ENCODE peak calls at places on chromosome X, in four cellular contexts. N is testis, W is stomach, L is spleen. D is an unnamed sample. For H3K4me1, the result is how much of the 10 kb centered on the place peaks cover.

GRCh38 chrX:7263961-7264360 is 116.0 kb upstream of the PUDP start:
- DNase-seq in L (no peak), W (no peak), N (no peak), D (no peak)

GRCh38 chrX:41868392-41868977 is 54.9 kb downstream of the CASK start:
- DNase-seq in N (no peak), W (no peak), L (no peak), D (no peak)

GRCh38 chrX:115350696-115351408 is 61.3 kb downstream of the LUZP4 start:
- DNase-seq in W (no peak), L (no peak), N (no peak), D (no peak)

GRCh38 chrX:47796433-47796906 is 40.2 kb upstream of the ZNF81 start:
- DNase-seq in L (no peak), N (peak), W (no peak), D (no peak)

GRCh38 chrX:44785652-44786051 is 58.2 kb upstream of the DUSP21 start:
- DNase-seq in N (no peak), L (no peak), W (no peak), D (no peak)

GRCh38 chrX:23883737-23884354 is 23.9 kb downstream of the APOO start:
- DNase-seq in N (no peak), W (no peak), L (no peak), D (no peak)

GRCh38 chrX:1392376-1393130 is 640 bp upstream of the SLC25A6 start:
- DNase-seq in W (peak), L (no peak), N (peak), D (peak)

GRCh38 chrX:71320126-71320525 is 18.6 kb downstream of the ITGB1BP2 start:
- DNase-seq in L (no peak), W (no peak), N (no peak), D (no peak)

GRCh38 chrX:17521871-17522693 is 147.1 kb downstream of the NHS start:
- DNase-seq in L (no peak), N (peak), W (no peak), D (peak)

GRCh38 chrX:65587616-65588526 is 53.3 kb upstream of the LAS1L start:
- DNase-seq in N (peak), W (peak), L (no peak), D (peak)

GRCh38 chrX:37757082-37757481 is 22.8 kb upstream of the CYBB start:
- DNase-seq in W (no peak), L (no peak), N (no peak), D (no peak)

GRCh38 chrX:97563531-97564133 is 679.9 kb downstream of the RPA4 start:
- DNase-seq in W (peak), L (peak), N (peak), D (peak)

GRCh38 chrX:116276191-116276700 is 105.7 kb downstream of the AGTR2 start:
- DNase-seq in L (no peak), N (no peak), W (no peak), D (no peak)

GRCh38 chrX:116289592-116289991 is 119.0 kb downstream of the AGTR2 start:
- DNase-seq in L (no peak), N (no peak), W (no peak), D (no peak)

GRCh38 chrX:3678287-3678686 is 35.2 kb downstream of the PRKX start:
- DNase-seq in N (no peak), L (no peak), W (no peak), D (no peak)

GRCh38 chrX:18899796-18900380 is 84.0 kb downstream of the PHKA2 start:
- DNase-seq in W (no peak), N (no peak), L (peak), D (no peak)

GRCh38 chrX:110331444-110332025 is 13.7 kb upstream of the AMMECR1 start:
- DNase-seq in L (no peak), W (no peak), N (no peak), D (no peak)

GRCh38 chrX:41634284-41634683 is 54.5 kb upstream of the GPR34 start:
- DNase-seq in N (no peak), L (no peak), W (no peak), D (no peak)

GRCh38 chrX:72120798-72121197 is 10.9 kb downstream of the RTL5 start:
- DNase-seq in W (no peak), L (no peak), N (no peak), D (no peak)

GRCh38 chrX:110944323-110944761 is 148.7 kb upstream of the CHRDL1 start:
- DNase-seq in W (peak), L (no peak), N (peak), D (peak)

GRCh38 chrX:154057790-154058189 is 38.1 kb upstream of the IRAK1 start:
- DNase-seq in N (no peak), W (no peak), L (no peak), D (no peak)

GRCh38 chrX:91434351-91435168 is at the start of gene PABPC5:
- DNase-seq in N (peak), W (peak), L (peak), D (peak)

GRCh38 chrX:23822397-23822796 is 39.4 kb downstream of the SAT1 start:
- DNase-seq in L (no peak), W (no peak), N (no peak), D (no peak)

GRCh38 chrX:73683236-73683859 is 120.4 kb downstream of the CHIC1 start:
- DNase-seq in N (no peak), W (no peak), L (no peak), D (no peak)

GRCh38 chrX:111568356-111568755 is 56.9 kb downstream of the SERTM2 start:
- DNase-seq in W (no peak), L (no peak), N (peak), D (no peak)

GRCh38 chrX:132292753-132293152 is 73.5 kb upstream of the RAP2C start:
- DNase-seq in N (peak), L (no peak), W (no peak), D (peak)

GRCh38 chrX:35115205-35115604 is 172.6 kb downstream of the FAM47B start:
- DNase-seq in N (no peak), L (no peak), W (no peak), D (no peak)

GRCh38 chrX:70332600-70332999 is 42.7 kb downstream of the KIF4A start:
- DNase-seq in N (no peak), L (no peak), W (no peak), D (no peak)

GRCh38 chrX:134513091-134513490 is 53.1 kb downstream of the HPRT1 start:
- DNase-seq in L (no peak), W (no peak), N (no peak), D (no peak)

GRCh38 chrX:4547218-4547836 is 833.9 kb upstream of the PRKX start:
- DNase-seq in W (peak), L (peak), N (peak), D (peak)

GRCh38 chrX:17500145-17500579 is 125.2 kb downstream of the NHS start:
- DNase-seq in N (peak), W (peak), L (no peak), D (no peak)

GRCh38 chrX:109847257-109848187 is 114.5 kb upstream of the ACSL4 start:
- DNase-seq in N (no peak), W (no peak), L (no peak), D (no peak)

GRCh38 chrX:102976793-102977495 is 39.9 kb downstream of the RAB40AL start:
- DNase-seq in N (no peak), L (no peak), W (no peak), D (no peak)

GRCh38 chrX:127324128-127324527 is 504.6 kb downstream of the PRR32 start:
- DNase-seq in N (no peak), L (no peak), W (no peak), D (no peak)

GRCh38 chrX:19772306-19772705 is 115.1 kb downstream of the SH3KBP1 start:
- DNase-seq in L (no peak), N (no peak), W (no peak), D (no peak)

GRCh38 chrX:115894087-115894486 is 276.5 kb upstream of the AGTR2 start:
- DNase-seq in W (no peak), L (no peak), N (no peak), D (peak)

DNA sequence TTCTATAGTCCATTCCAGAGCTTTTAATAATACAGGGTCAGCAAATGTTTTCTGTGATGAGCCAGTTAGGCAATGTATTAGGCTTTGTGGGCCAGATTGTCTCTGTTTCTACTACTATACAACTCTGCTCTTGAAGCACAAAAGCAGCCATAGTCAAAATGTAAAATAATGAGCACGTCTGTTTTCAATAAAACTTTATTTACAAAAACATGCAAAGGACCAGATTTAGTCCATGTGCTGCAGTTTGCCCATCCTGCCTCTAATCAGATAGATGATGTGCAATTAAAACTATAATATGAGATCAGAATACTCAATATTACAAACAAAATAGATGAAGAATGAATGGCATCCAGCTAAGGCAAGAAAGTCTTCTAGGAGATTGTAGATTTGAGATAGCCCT is 127.8 kb upstream of the FRMPD4 start:
- DNase-seq in W (no peak), L (no peak), N (no peak), D (no peak)
- H3K4me3 ChIP-seq in W (no peak), L (no peak), N (no peak), D (no peak)

GRCh38 chrX:150483576-150483975 is 84.8 kb upstream of the MTM1 start:
- DNase-seq in L (no peak), W (no peak), N (no peak), D (no peak)
- H3K4me1 ChIP-seq in L (under half), W (under half), N (under half), D (under half)

DNA sequence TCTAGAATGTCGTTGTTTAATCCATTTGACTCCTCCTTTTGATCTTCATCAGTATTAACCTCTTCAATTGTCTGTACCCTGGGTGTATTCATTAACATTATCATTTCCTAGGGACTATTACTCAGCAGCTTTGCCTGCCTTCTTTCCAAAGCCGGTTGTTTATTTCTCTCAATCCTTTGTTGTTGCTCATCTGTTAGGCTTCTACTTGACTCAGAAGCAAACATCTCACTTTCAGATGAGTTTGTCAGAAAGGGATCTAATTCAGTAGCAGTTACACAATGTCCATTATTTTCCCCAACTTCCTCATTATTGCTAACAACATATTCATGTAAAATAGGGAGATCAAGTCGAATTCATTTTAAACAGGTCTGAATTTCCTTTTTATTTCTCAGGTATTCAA is 22.1 kb upstream of the HSD17B10 start:
- DNase-seq in N (no peak), W (no peak), L (no peak), D (no peak)
- H3K4me3 ChIP-seq in N (no peak), W (no peak), L (no peak), D (no peak)

GRCh38 chrX:107716045-107716684 is 59.4 kb downstream of the TSC22D3 start:
- DNase-seq in L (peak), W (no peak), N (no peak), D (no peak)

GRCh38 chrX:107718156-107718621 is 57.4 kb downstream of the TSC22D3 start:
- DNase-seq in N (peak), W (peak), L (peak), D (peak)

GRCh38 chrX:107715331-107716044 is 60.1 kb downstream of the TSC22D3 start:
- DNase-seq in L (peak), N (no peak), W (no peak), D (no peak)

GRCh38 chrX:107714196-107714811 is 61.3 kb downstream of the TSC22D3 start:
- DNase-seq in N (no peak), L (peak), W (no peak), D (peak)

DNA sequence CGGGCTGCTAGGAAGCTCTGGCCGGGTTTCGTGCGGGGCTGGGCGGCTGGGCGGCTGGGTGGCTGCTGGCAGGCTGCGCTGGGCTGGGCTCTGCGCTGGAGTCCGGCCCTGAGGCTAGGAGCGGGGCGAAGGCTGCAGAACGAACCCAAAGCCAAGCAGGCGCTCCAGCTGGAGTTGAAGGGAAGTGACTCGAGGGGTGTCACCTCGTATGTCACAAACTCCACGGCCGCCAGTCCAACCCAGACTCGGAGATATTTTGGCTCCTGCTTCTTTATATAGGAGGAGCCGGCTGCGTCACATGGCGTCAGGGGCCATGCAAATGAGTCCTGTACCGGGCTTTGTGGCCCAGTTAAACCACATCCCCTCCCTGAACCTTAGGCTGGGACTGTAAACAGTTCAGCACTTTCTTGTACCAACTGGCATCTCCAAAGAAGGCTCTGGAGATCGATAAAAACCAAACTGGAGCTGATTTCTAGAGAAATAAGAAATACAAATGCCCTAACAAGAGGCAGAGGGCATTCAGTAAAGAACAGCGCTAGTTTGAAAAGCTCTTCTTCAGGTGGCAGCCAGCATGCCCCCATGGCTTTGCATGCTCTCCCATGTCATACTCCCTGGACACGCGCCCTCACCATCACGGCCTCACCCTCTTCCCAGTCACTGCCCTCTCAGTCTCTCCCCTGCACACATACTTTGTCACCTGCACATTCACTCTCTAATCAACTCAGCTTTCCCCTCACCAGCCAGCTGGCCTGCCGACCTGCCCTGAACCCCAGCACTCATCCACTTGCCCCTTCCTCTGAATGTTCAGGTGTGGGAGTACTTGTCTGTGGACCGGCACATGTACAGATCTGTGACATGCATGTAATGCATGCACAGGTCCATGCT is 58.5 kb downstream of the TSC22D3 start:
- DNase-seq in N (peak), L (peak), W (peak), D (peak)
- H3K4me1 ChIP-seq in N (under half), L (half or more), W (under half), D (under half)

GRCh38 chrX:39613997-39614679 is 483.6 kb downstream of the BCOR start:
- DNase-seq in N (no peak), W (no peak), L (no peak), D (no peak)

GRCh38 chrX:39616098-39616729 is 481.5 kb downstream of the BCOR start:
- DNase-seq in L (no peak), N (no peak), W (no peak), D (no peak)

GRCh38 chrX:39611468-39611867 is 486.3 kb downstream of the BCOR start:
- DNase-seq in L (no peak), N (no peak), W (no peak), D (no peak)

GRCh38 chrX:39613508-39613921 is 484.2 kb downstream of the BCOR start:
- DNase-seq in W (no peak), N (no peak), L (no peak), D (peak)

DNA sequence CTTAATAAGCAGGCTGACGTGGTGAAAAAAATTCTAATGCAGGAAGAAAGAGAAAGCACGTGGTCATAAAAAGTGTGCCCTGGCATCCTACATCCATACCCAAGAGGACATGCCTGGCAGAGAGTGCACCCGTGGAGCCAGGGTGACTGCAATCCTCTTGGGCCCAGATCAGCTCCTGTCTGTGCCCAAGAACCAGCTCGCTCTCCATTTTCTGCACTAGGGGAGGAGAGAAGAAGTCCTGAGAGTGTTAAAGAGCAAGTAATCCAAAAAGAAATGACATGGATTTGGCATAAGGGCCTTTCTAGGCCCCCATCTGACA is 483.1 kb downstream of the BCOR start:
- DNase-seq in W (no peak), N (no peak), L (no peak), D (no peak)
- H3K4me3 ChIP-seq in W (no peak), N (no peak), L (no peak), D (no peak)

GRCh38 chrX:46574941-46575381 is 1.4 kb downstream of the CHST7 start:
- DNase-seq in N (peak), W (peak), L (peak), D (peak)
- H3K4me1 ChIP-seq in N (under half), W (under half), L (half or more), D (under half)

DNA sequence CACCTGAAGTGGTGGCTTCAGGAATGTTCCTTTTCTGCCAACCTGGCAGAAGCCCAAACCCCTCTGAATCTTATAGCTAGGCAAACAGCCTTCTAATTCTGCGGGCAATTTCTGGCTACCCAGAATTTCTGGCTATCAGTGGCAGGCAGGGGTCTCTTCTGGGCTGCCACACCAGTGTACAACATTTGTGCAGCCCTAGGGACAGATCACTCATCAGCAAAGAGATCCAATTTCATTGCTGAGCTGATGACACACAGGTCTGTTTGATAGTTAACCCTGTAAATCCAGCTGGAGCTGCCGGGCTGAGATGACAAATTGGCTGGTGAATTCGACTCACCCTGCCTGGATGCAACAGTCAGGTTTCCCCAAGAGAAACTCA is 2.4 kb downstream of the MID1 start:
- DNase-seq in L (no peak), N (no peak), W (peak), D (peak)
- H3K4me3 ChIP-seq in L (no peak), N (peak), W (peak), D (no peak)

DNA sequence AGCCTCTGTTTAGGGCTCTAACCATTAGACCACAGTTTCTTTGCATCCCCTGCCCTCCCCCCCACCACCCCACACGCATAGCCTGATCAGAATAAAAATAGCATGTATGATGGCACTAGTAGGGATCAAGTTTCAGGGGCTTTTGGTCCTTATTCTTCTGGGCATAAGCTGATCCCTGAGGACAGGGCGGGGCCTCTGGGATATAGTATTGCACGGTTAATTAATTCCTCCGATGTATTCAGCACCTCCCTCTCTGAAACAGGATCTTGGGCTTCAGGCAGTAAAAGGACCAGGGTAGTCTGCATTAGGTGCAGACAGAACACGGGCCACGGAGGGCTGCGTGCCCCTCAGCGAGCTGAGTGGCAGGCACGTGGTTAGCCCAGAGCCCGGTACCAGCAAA is 57.1 kb downstream of the ELF4 start:
- DNase-seq in L (no peak), W (no peak), N (no peak), D (no peak)
- H3K4me1 ChIP-seq in L (under half), W (under half), N (under half), D (under half)